ENCODE peak calls at places on chromosomes 3 and 15, in five cellular contexts. D is fibroblast of lung, K is AG04449, X is left ventricle myocardium inferior, L is choroid plexus epithelial cell. F is an unnamed sample.

GRCh38 chr15:88987951-88988671 is 74.9 kb upstream of the MFGE8 start:
- DNase-seq in D (peak; percentile 77), X (no peak), L (no peak), K (no peak), F (no peak)

GRCh38 chr3:189096092-189096491 is 75.7 kb upstream of the TPRG1 start:
- DNase-seq in X (no peak), D (no peak), K (no peak), L (no peak), F (no peak)

GRCh38 chr15:25176991-25177954 is 222.5 kb downstream of the SNRPN start:
- DNase-seq in X (peak; percentile 9), L (no peak), D (no peak), K (no peak), F (no peak)

GRCh38 chr15:36161781-36162212 is 417.6 kb upstream of the CDIN1 start:
- DNase-seq in D (peak; percentile 11), X (peak; percentile 14), K (peak; percentile 53), L (peak; percentile 59), F (peak; percentile 76)

GRCh38 chr15:76866716-76867321 is 38.3 kb downstream of the SCAPER start:
- DNase-seq in D (peak; percentile 29), K (peak; percentile 10), L (peak; percentile 70), X (no peak), F (peak; percentile 50)

GRCh38 chr15:80401471-80401870 is 2.7 kb upstream of the ARNT2 start:
- DNase-seq in K (no peak), X (no peak), D (peak; percentile 37), L (no peak), F (no peak)

GRCh38 chr3:8416965-8417364 is 84.7 kb upstream of the LMCD1 start:
- DNase-seq in X (no peak), K (no peak), D (peak; percentile 17), L (peak; percentile 54), F (peak; percentile 29)

GRCh38 chr3:79724206-79724605 is 43.6 kb downstream of the ROBO1 start:
- DNase-seq in K (no peak), D (no peak), X (no peak), L (peak; percentile 17), F (no peak)

GRCh38 chr3:104582092-104582491 is 784.6 kb upstream of the ALCAM start:
- DNase-seq in K (no peak), X (no peak), L (peak; percentile 15), D (peak; percentile 52), F (no peak)

GRCh38 chr3:149686996-149687395 is 29.2 kb upstream of the WWTR1 start:
- DNase-seq in K (no peak), X (no peak), L (no peak), D (no peak), F (no peak)

GRCh38 chr15:92941668-92942067 is 41.5 kb downstream of the CHD2 start:
- DNase-seq in D (no peak), K (no peak), L (no peak), X (no peak), F (no peak)

GRCh38 chr15:70486451-70487379 is 276.6 kb downstream of the UACA start:
- DNase-seq in K (no peak), D (peak; percentile 97), L (peak; percentile 97), X (peak; percentile 30), F (peak; percentile 82)

GRCh38 chr15:73982251-73982962 is 9.7 kb downstream of the STOML1 start:
- DNase-seq in X (peak; percentile 90), L (peak; percentile 91), D (peak; percentile 96), K (peak; percentile 81), F (peak; percentile 90)

GRCh38 chr3:29822051-29822450 is 541.2 kb downstream of the RBMS3 start:
- DNase-seq in L (peak; percentile 26), X (no peak), K (peak; percentile 72), D (peak; percentile 79), F (peak; percentile 28)

GRCh38 chr3:57998366-57999283 is 9.6 kb upstream of the FLNB start:
- DNase-seq in X (no peak), K (no peak), D (peak; percentile 88), L (no peak), F (peak; percentile 59)

GRCh38 chr3:120854908-120855526 is 53.0 kb upstream of the STXBP5L start:
- DNase-seq in L (no peak), D (no peak), K (no peak), X (no peak), F (no peak)

GRCh38 chr3:61425356-61425755 is 136.0 kb upstream of the PTPRG start:
- DNase-seq in K (no peak), L (peak; percentile 26), D (no peak), X (no peak), F (no peak)

GRCh38 chr3:39414421-39414907 is 7.9 kb downstream of the RPSA start:
- DNase-seq in K (no peak), X (no peak), L (peak; percentile 8), D (no peak), F (no peak)

GRCh38 chr3:12190832-12191231 is 32.1 kb upstream of the TIMP4 start:
- DNase-seq in D (no peak), X (no peak), L (no peak), K (no peak), F (no peak)

GRCh38 chr3:37621771-37622170 is 239.9 kb upstream of the CTDSPL start:
- DNase-seq in X (no peak), D (no peak), L (no peak), K (no peak), F (no peak)

GRCh38 chr15:88255496-88256171 is 905 bp downstream of the NTRK3 start:
- DNase-seq in D (peak; percentile 77), K (no peak), L (peak; percentile 40), X (no peak), F (peak; percentile 16)

GRCh38 chr3:10487988-10488633 is 17.3 kb downstream of the ATP2B2 start:
- DNase-seq in K (no peak), L (no peak), X (no peak), D (no peak), F (no peak)

GRCh38 chr3:15102833-15103232 is 3.9 kb upstream of the RBSN start:
- DNase-seq in D (peak; percentile 15), L (no peak), K (no peak), X (no peak), F (no peak)

GRCh38 chr15:77538793-77539487 is 93.8 kb downstream of the LINGO1 start:
- DNase-seq in L (no peak), D (no peak), K (no peak), X (no peak), F (no peak)

GRCh38 chr3:66971891-66972551 is 26.1 kb upstream of the KBTBD8 start:
- DNase-seq in L (peak; percentile 89), D (peak; percentile 49), X (peak; percentile 52), K (peak; percentile 5), F (peak; percentile 80)

GRCh38 chr15:70512772-70513362 is 250.5 kb downstream of the UACA start:
- DNase-seq in X (peak; percentile 32), L (peak; percentile 83), K (no peak), D (peak; percentile 43), F (peak; percentile 67)

GRCh38 chr15:76575177-76576078 is 238.9 kb downstream of the ISL2 start:
- DNase-seq in X (no peak), K (no peak), D (peak; percentile 45), L (peak; percentile 5), F (no peak)

GRCh38 chr3:4750306-4751056 is 228.8 kb upstream of the BHLHE40 start:
- DNase-seq in X (no peak), D (peak; percentile 93), K (no peak), L (peak; percentile 48), F (peak; percentile 91)

GRCh38 chr3:140441006-140441405 is 236.9 kb upstream of the TRIM42 start:
- DNase-seq in K (no peak), D (peak; percentile 85), X (no peak), L (peak; percentile 62), F (peak; percentile 5)

GRCh38 chr3:23807161-23808015 is 1.6 kb downstream of the UBE2E1 start:
- DNase-seq in D (peak; percentile 41), X (no peak), L (peak; percentile 64), K (peak; percentile 7), F (peak; percentile 63)

DNA sequence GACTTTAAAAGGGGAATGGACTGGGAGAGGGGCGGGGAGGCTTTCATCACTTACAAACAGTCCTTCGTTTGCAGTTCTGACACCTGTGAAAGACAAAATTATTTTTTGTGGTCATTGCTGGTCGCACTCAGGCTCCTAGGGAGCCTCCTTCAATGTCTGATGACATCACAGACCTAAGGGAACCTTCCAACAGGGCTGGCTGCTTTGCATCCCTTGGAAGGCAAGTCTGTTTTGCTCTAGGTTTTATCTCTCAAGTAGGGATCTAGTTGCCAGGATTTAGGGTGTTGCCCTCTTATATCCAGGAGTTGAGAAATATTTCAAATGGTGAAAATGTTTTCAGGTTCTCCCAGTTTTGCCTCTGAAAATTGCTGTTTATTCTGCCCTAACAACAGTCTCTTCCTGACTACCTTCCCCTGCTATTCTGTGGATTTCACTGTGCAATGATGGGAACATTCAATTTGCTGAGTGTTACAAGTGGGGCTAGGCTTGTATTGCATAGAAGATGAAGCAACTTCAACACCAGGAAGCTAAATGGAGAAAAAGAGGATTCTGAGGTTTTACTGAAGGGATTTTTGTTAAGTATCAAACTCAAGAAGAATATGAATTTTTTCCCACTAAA is 75.9 kb upstream of the ARRDC4 start:
- DNase-seq in L (no peak), K (no peak), D (no peak), X (no peak), F (no peak)
- H3K4me3 ChIP-seq in L (no peak overlapping the region), K (no peak overlapping the region), D (no peak overlapping the region), X (no peak overlapping the region), F (no peak overlapping the region)

GRCh38 chr3:42439461-42440075 is 29.2 kb upstream of the LYZL4 start:
- DNase-seq in X (no peak), L (no peak), D (no peak), K (no peak), F (no peak)
- TF ChIP-seq CTCF in X (no peak), L (no peak), D (no peak), K (no peak), F (no peak)

DNA sequence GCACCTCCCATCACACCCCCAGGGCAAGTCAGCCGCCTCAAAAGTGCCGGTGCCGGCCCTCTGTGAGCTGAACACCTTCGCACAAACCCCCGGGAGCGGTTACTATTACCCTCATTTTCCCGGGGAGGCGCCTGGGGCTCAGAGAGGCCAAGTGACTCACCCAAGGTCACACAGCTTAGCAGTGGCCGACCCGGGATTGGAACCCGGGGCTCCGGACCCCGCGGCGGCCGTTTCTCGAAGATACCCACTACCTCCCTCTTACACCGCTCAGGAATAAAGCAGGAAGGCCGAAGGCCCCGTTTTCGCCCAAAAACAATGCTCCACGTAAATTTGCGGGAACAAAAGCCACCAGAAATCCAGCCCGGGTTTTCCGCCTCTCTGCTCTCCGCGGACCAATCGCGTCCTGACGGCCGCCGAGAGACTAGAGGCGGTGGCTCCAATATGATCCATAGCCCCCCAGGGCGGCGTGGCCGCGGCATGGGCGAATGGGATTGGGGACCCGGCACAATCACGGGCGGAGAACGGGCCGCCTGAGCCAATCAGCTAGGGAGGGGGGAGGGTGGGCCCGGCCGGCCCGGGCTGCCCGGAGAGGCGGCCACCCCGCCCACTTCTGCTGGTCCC is 176.8 kb downstream of the OR4M2 start:
- DNase-seq in K (no peak), X (no peak), D (no peak), L (no peak), F (peak; percentile 77)
- H3K4me3 ChIP-seq in K (no peak overlapping the region), X (no peak overlapping the region), D (no peak overlapping the region), L (no peak overlapping the region), F (peak overlapping the region; percentile 30)

GRCh38 chr3:148054999-148055398 is 642.7 kb upstream of the AGTR1 start:
- DNase-seq in X (no peak), K (no peak), L (no peak), D (no peak), F (no peak)
- TF ChIP-seq CTCF in X (no peak), K (no peak), L (no peak), D (no peak), F (no peak)

F was measured in fibroblast of villous mesenchyme.